ENCODE peak calls at places on chromosomes 12 and 14, in ten cellular contexts. K, L, W, C, U, A, E, R, J and H are unnamed samples.

GRCh38 chr12:89686311-89686710 is 22.3 kb downstream of the ATP2B1 start:
- DNase-seq in K (no peak), L (no peak), W (no peak), C (no peak), U (no peak), A (no peak), E (no peak), R (no peak), J (no peak), H (no peak)

GRCh38 chr12:87165733-87166375 is 863.3 kb downstream of the C12orf50 start:
- DNase-seq in K (no peak), L (no peak), W (no peak), C (no peak), U (no peak), A (no peak), E (no peak), R (no peak), J (no peak), H (no peak)

GRCh38 chr12:122062832-122063690 is 15.5 kb upstream of the MLXIP start:
- DNase-seq in K (no peak), L (peak), W (peak), C (no peak), U (no peak), A (no peak), E (no peak), R (peak), J (no peak), H (peak)

GRCh38 chr12:128734391-128734790 is 89.4 kb downstream of the SLC15A4 start:
- DNase-seq in K (no peak), L (no peak), W (no peak), C (no peak), U (no peak), A (no peak), E (no peak), R (no peak), J (no peak), H (no peak)

GRCh38 chr14:59215353-59215752 is 26.9 kb downstream of the DAAM1 start:
- DNase-seq in K (no peak), L (no peak), W (peak), C (no peak), U (no peak), A (no peak), E (no peak), R (no peak), J (peak), H (peak)

GRCh38 chr12:22256076-22256475 is 78.4 kb downstream of the ST8SIA1 start:
- DNase-seq in K (no peak), L (no peak), W (no peak), C (no peak), U (no peak), A (no peak), E (no peak), R (no peak), J (no peak), H (no peak)

GRCh38 chr12:24955853-24956252 is 7.0 kb upstream of the BCAT1 start:
- DNase-seq in K (no peak), L (no peak), W (no peak), C (no peak), U (no peak), A (no peak), E (no peak), R (no peak), J (no peak), H (peak)

GRCh38 chr14:37594238-37594915 is 672 bp downstream of the FOXA1 start:
- DNase-seq in K (no peak), L (peak), W (peak), C (peak), U (no peak), A (peak), E (peak), R (peak), J (peak), H (peak)

GRCh38 chr12:31749024-31749704 is 20.3 kb upstream of the AMN1 start:
- DNase-seq in K (peak), L (peak), W (peak), C (no peak), U (peak), A (no peak), E (peak), R (peak), J (no peak), H (no peak)

GRCh38 chr12:124489915-124490583 is 77.4 kb downstream of the NCOR2 start:
- DNase-seq in K (no peak), L (no peak), W (no peak), C (no peak), U (no peak), A (no peak), E (no peak), R (no peak), J (no peak), H (no peak)

GRCh38 chr14:52348796-52349195 is 34.7 kb downstream of the PTGER2 start:
- DNase-seq in K (no peak), L (no peak), W (no peak), C (no peak), U (no peak), A (no peak), E (no peak), R (no peak), J (no peak), H (no peak)

GRCh38 chr12:47820631-47821345 is 1.1 kb upstream of the HDAC7 start:
- DNase-seq in K (no peak), L (peak), W (peak), C (peak), U (no peak), A (peak), E (no peak), R (peak), J (peak), H (peak)

GRCh38 chr14:93648440-93649168 is 139.7 kb downstream of the PRIMA1 start:
- DNase-seq in K (no peak), L (no peak), W (no peak), C (no peak), U (no peak), A (no peak), E (peak), R (peak), J (no peak), H (no peak)

GRCh38 chr12:116423053-116423452 is 136.1 kb upstream of the MAP1LC3B2 start:
- DNase-seq in K (no peak), L (no peak), W (peak), C (no peak), U (no peak), A (no peak), E (no peak), R (no peak), J (no peak), H (no peak)

GRCh38 chr12:130932061-130932650 is 21.6 kb upstream of the ADGRD1 start:
- DNase-seq in K (no peak), L (no peak), W (peak), C (no peak), U (no peak), A (no peak), E (no peak), R (no peak), J (no peak), H (no peak)

GRCh38 chr14:100629098-100629497 is 41.9 kb upstream of the BEGAIN start:
- DNase-seq in K (no peak), L (no peak), W (no peak), C (no peak), U (no peak), A (no peak), E (no peak), R (no peak), J (no peak), H (no peak)

GRCh38 chr12:65657635-65658034 is 166.6 kb upstream of the HMGA2 start:
- DNase-seq in K (no peak), L (no peak), W (no peak), C (no peak), U (no peak), A (no peak), E (no peak), R (no peak), J (no peak), H (no peak)

GRCh38 chr14:97410667-97411286 is 613.6 kb downstream of the VRK1 start:
- DNase-seq in K (no peak), L (no peak), W (no peak), C (peak), U (no peak), A (no peak), E (no peak), R (no peak), J (no peak), H (no peak)

GRCh38 chr12:7175493-7175892 is 14.0 kb upstream of the PEX5 start:
- DNase-seq in K (no peak), L (no peak), W (no peak), C (no peak), U (no peak), A (no peak), E (no peak), R (no peak), J (no peak), H (no peak)

GRCh38 chr14:84575681-84576080 is 954.3 kb upstream of the FLRT2 start:
- DNase-seq in K (no peak), L (no peak), W (no peak), C (no peak), U (no peak), A (no peak), E (no peak), R (no peak), J (no peak), H (no peak)

GRCh38 chr12:92468358-92469020 is 234.3 kb upstream of the PLEKHG7 start:
- DNase-seq in K (no peak), L (no peak), W (no peak), C (no peak), U (no peak), A (no peak), E (no peak), R (no peak), J (no peak), H (no peak)

GRCh38 chr14:102507891-102508312 is 1.7 kb downstream of the ANKRD9 start:
- DNase-seq in K (no peak), L (no peak), W (no peak), C (no peak), U (no peak), A (no peak), E (no peak), R (no peak), J (no peak), H (no peak)

GRCh38 chr14:94077823-94078222 is 3.2 kb downstream of the DDX24 start:
- DNase-seq in K (no peak), L (no peak), W (no peak), C (no peak), U (no peak), A (no peak), E (no peak), R (no peak), J (no peak), H (no peak)

GRCh38 chr14:72880820-72881219 is 13.1 kb downstream of the DPF3 start:
- DNase-seq in K (no peak), L (no peak), W (no peak), C (no peak), U (no peak), A (no peak), E (no peak), R (no peak), J (no peak), H (no peak)

GRCh38 chr14:71739273-71739990 is 192.8 kb upstream of the RGS6 start:
- DNase-seq in K (no peak), L (no peak), W (no peak), C (no peak), U (no peak), A (no peak), E (no peak), R (peak), J (no peak), H (no peak)

GRCh38 chr12:108861878-108862587 is 4.7 kb upstream of the SSH1 start:
- DNase-seq in K (no peak), L (no peak), W (no peak), C (no peak), U (peak), A (no peak), E (no peak), R (no peak), J (no peak), H (no peak)

GRCh38 chr12:32586390-32586789 is 92.7 kb upstream of the DNM1L start:
- DNase-seq in K (no peak), L (peak), W (peak), C (no peak), U (no peak), A (no peak), E (no peak), R (no peak), J (no peak), H (no peak)

GRCh38 chr12:28089363-28089762 is 100.9 kb upstream of the CCDC91 start:
- DNase-seq in K (no peak), L (peak), W (peak), C (no peak), U (no peak), A (no peak), E (no peak), R (no peak), J (no peak), H (no peak)

GRCh38 chr14:99996951-99997571 is 68.2 kb upstream of the EVL start:
- DNase-seq in K (no peak), L (no peak), W (no peak), C (no peak), U (no peak), A (no peak), E (no peak), R (no peak), J (no peak), H (no peak)

GRCh38 chr14:79354336-79354735 is 857.0 kb downstream of the DIO2 start:
- DNase-seq in K (no peak), L (no peak), W (no peak), C (no peak), U (no peak), A (no peak), E (no peak), R (no peak), J (no peak), H (no peak)

GRCh38 chr12:92080390-92081285 is 65.0 kb downstream of the BTG1 start:
- DNase-seq in K (no peak), L (no peak), W (peak), C (no peak), U (no peak), A (no peak), E (no peak), R (peak), J (no peak), H (no peak)

GRCh38 chr14:22163051-22163450 is 426.0 kb downstream of the DAD1 start:
- DNase-seq in K (no peak), L (no peak), W (no peak), C (no peak), U (no peak), A (no peak), E (no peak), R (no peak), J (no peak), H (no peak)

GRCh38 chr14:26841920-26842741 is 244.3 kb upstream of the NOVA1 start:
- DNase-seq in K (no peak), L (no peak), W (peak), C (no peak), U (no peak), A (no peak), E (no peak), R (peak), J (no peak), H (peak)